ENCODE peak calls at places on chromosomes 1 and 21, in nine cellular contexts. V is lower lobe of right lung; P is kidney tubule cell; Q is ecto neural progenitor cell; I is NCI-H774; R is activated CD4-positive, CD25-positive, alpha-beta regulatory T cell; M is posterior vena cava; D is Calu3; G is skeletal muscle cell. F is an unnamed sample.

GRCh38 chr1:18836654-18837053 is 22.8 kb downstream of the TAS1R2 start:
- DNase-seq in V (no peak), P (no peak), Q (no peak), I (no peak), R (no peak), M (no peak), D (no peak), G (no peak), F (no peak)

GRCh38 chr21:41283211-41283818 is 33.3 kb upstream of the FAM3B start:
- DNase-seq in V (no peak), P (peak), Q (no peak), I (peak), R (no peak), M (no peak), D (peak), G (peak), F (peak)

GRCh38 chr21:26448751-26449150 is 124.3 kb downstream of the CYYR1 start:
- DNase-seq in V (no peak), P (no peak), Q (no peak), I (no peak), R (no peak), M (no peak), D (no peak), G (peak), F (no peak)

GRCh38 chr21:35178812-35179211 is 129.7 kb upstream of the RUNX1 start:
- DNase-seq in V (no peak), P (peak), Q (no peak), I (no peak), R (no peak), M (no peak), D (no peak), G (no peak), F (no peak)

GRCh38 chr1:214285622-214286440 is 4.9 kb downstream of the SMYD2 start:
- DNase-seq in V (no peak), P (no peak), Q (no peak), I (no peak), R (no peak), M (no peak), D (no peak), G (no peak), F (no peak)

GRCh38 chr1:46798820-46799219 is at the start of gene CYP4B1:
- DNase-seq in V (peak), P (no peak), Q (no peak), I (no peak), R (no peak), M (peak), D (no peak), G (no peak), F (peak)

GRCh38 chr1:15188145-15188544 is 34.6 kb downstream of the TMEM51 start:
- DNase-seq in V (no peak), P (peak), Q (no peak), I (no peak), R (no peak), M (no peak), D (no peak), G (no peak), F (no peak)

GRCh38 chr1:63759778-63760177 is 14.0 kb upstream of the ROR1 start:
- DNase-seq in V (no peak), P (no peak), Q (no peak), I (no peak), R (no peak), M (no peak), D (no peak), G (no peak), F (no peak)

GRCh38 chr1:118945460-118945859 is 42.7 kb downstream of the TBX15 start:
- DNase-seq in V (no peak), P (peak), Q (no peak), I (no peak), R (no peak), M (no peak), D (no peak), G (no peak), F (no peak)

GRCh38 chr1:50979964-50980363 is 9.9 kb downstream of the CDKN2C start:
- DNase-seq in V (no peak), P (no peak), Q (no peak), I (no peak), R (no peak), M (no peak), D (no peak), G (no peak), F (peak)

GRCh38 chr1:210233495-210234253 is 1.1 kb downstream of the SERTAD4 start:
- DNase-seq in V (peak), P (peak), Q (peak), I (peak), R (no peak), M (no peak), D (peak), G (no peak), F (no peak)

GRCh38 chr1:71641013-71641412 is 560.2 kb upstream of the ZRANB2 start:
- DNase-seq in V (no peak), P (no peak), Q (no peak), I (no peak), R (no peak), M (no peak), D (no peak), G (no peak), F (no peak)

GRCh38 chr21:14210738-14211137 is at the start of gene LIPI:
- DNase-seq in V (no peak), P (no peak), Q (no peak), I (no peak), R (no peak), M (no peak), D (no peak), G (no peak), F (no peak)

GRCh38 chr1:65176571-65176970 is 28.6 kb downstream of the AK4 start:
- DNase-seq in V (no peak), P (peak), Q (no peak), I (no peak), R (no peak), M (no peak), D (no peak), G (no peak), F (no peak)

GRCh38 chr21:46124926-46125845 is 27.3 kb downstream of the COL6A2 start:
- DNase-seq in V (peak), P (no peak), Q (peak), I (no peak), R (no peak), M (peak), D (no peak), G (no peak), F (no peak)

F was measured in NCI-H2029 treated with DMSO at 0.1 percent for 48 hours.